ENCODE peak calls at places on chromosomes 16 and 17, in seven cellular contexts. One of them, this sample, is unnamed.
A peak's percentile ranks its signal among the peaks of the same experiment; 100 is the strongest.

GRCh38 chr17:47703191-47703591 is 9.2 kb downstream of the TBKBP1 start:
- DNase-seq in kidney tubule cell: no peak
- DNase-seq in adipocyte: no peak
- DNase-seq in hypothalamus: no peak
- DNase-seq in hepatic stellate cell: no peak
- DNase-seq in fibroblast of mammary gland: no peak
- DNase-seq in epithelial cell of prostate: no peak
- DNase-seq in this sample: no peak

GRCh38 chr16:74019608-74020007 is 277.0 kb upstream of the PSMD7 start:
- DNase-seq in fibroblast of mammary gland: no peak
- DNase-seq in hepatic stellate cell: no peak
- DNase-seq in epithelial cell of prostate: no peak
- DNase-seq in kidney tubule cell: no peak
- DNase-seq in adipocyte: no peak
- DNase-seq in hypothalamus: no peak
- DNase-seq in this sample: no peak

GRCh38 chr16:89121691-89122321 is 28.2 kb downstream of the ACSF3 start:
- DNase-seq in hypothalamus: no peak
- DNase-seq in epithelial cell of prostate: no peak
- DNase-seq in adipocyte: no peak
- DNase-seq in fibroblast of mammary gland: no peak
- DNase-seq in hepatic stellate cell: no peak
- DNase-seq in kidney tubule cell: no peak
- DNase-seq in this sample: no peak

GRCh38 chr17:79231766-79232287 is 157.2 kb downstream of the ENGASE start:
- DNase-seq in hepatic stellate cell: no peak
- DNase-seq in fibroblast of mammary gland: no peak
- DNase-seq in hypothalamus: no peak
- DNase-seq in kidney tubule cell: peak; percentile 32
- DNase-seq in adipocyte: no peak
- DNase-seq in epithelial cell of prostate: peak; percentile 24
- DNase-seq in this sample: no peak

GRCh38 chr16:72561-73537 is at the start of gene RHBDF1:
- DNase-seq in adipocyte: peak; percentile 87
- DNase-seq in fibroblast of mammary gland: peak; percentile 39
- DNase-seq in hepatic stellate cell: peak; percentile 89
- DNase-seq in epithelial cell of prostate: no peak
- DNase-seq in kidney tubule cell: peak; percentile 73
- DNase-seq in hypothalamus: peak; percentile 19
- DNase-seq in this sample: no peak

GRCh38 chr17:37797206-37797605 is 52.3 kb upstream of the HNF1B start:
- DNase-seq in hepatic stellate cell: no peak
- DNase-seq in hypothalamus: no peak
- DNase-seq in epithelial cell of prostate: no peak
- DNase-seq in kidney tubule cell: no peak
- DNase-seq in adipocyte: no peak
- DNase-seq in fibroblast of mammary gland: no peak
- DNase-seq in this sample: no peak

GRCh38 chr17:71117461-71117860 is 948.1 kb downstream of the KCNJ2 start:
- DNase-seq in epithelial cell of prostate: no peak
- DNase-seq in kidney tubule cell: peak; percentile 14
- DNase-seq in fibroblast of mammary gland: peak; percentile 49
- DNase-seq in hypothalamus: no peak
- DNase-seq in adipocyte: no peak
- DNase-seq in hepatic stellate cell: no peak
- DNase-seq in this sample: no peak

GRCh38 chr16:66503030-66503429 is 46.9 kb downstream of the TK2 start:
- DNase-seq in kidney tubule cell: no peak
- DNase-seq in epithelial cell of prostate: no peak
- DNase-seq in hypothalamus: peak; percentile 49
- DNase-seq in adipocyte: no peak
- DNase-seq in hepatic stellate cell: no peak
- DNase-seq in fibroblast of mammary gland: no peak
- DNase-seq in this sample: no peak

GRCh38 chr16:2739555-2740435 is 12.6 kb upstream of the SRRM2 start:
- DNase-seq in hypothalamus: no peak
- DNase-seq in kidney tubule cell: no peak
- DNase-seq in hepatic stellate cell: no peak
- DNase-seq in adipocyte: no peak
- DNase-seq in fibroblast of mammary gland: no peak
- DNase-seq in epithelial cell of prostate: no peak
- DNase-seq in this sample: no peak

GRCh38 chr16:23060458-23061320 is 88.6 kb downstream of the USP31 start:
- DNase-seq in fibroblast of mammary gland: peak; percentile 72
- DNase-seq in hypothalamus: peak; percentile 57
- DNase-seq in kidney tubule cell: peak; percentile 75
- DNase-seq in hepatic stellate cell: peak; percentile 63
- DNase-seq in adipocyte: peak; percentile 90
- DNase-seq in epithelial cell of prostate: no peak
- DNase-seq in this sample: peak; percentile 62

GRCh38 chr16:89037261-89038152 is 56.1 kb upstream of the ACSF3 start:
- DNase-seq in epithelial cell of prostate: no peak
- DNase-seq in adipocyte: peak; percentile 64
- DNase-seq in kidney tubule cell: peak; percentile 14
- DNase-seq in fibroblast of mammary gland: peak; percentile 15
- DNase-seq in hepatic stellate cell: peak; percentile 55
- DNase-seq in hypothalamus: no peak
- DNase-seq in this sample: no peak

GRCh38 chr17:59378621-59379194 is 47.3 kb downstream of the YPEL2 start:
- DNase-seq in fibroblast of mammary gland: peak; percentile 84
- DNase-seq in epithelial cell of prostate: no peak
- DNase-seq in kidney tubule cell: peak; percentile 91
- DNase-seq in adipocyte: peak; percentile 69
- DNase-seq in hypothalamus: no peak
- DNase-seq in hepatic stellate cell: peak; percentile 90
- DNase-seq in this sample: no peak

GRCh38 chr16:54633943-54634362 is 296.7 kb upstream of the IRX5 start:
- DNase-seq in adipocyte: peak; percentile 2
- DNase-seq in fibroblast of mammary gland: peak; percentile 18
- DNase-seq in kidney tubule cell: peak; percentile 11
- DNase-seq in epithelial cell of prostate: no peak
- DNase-seq in hypothalamus: no peak
- DNase-seq in hepatic stellate cell: peak; percentile 4
- DNase-seq in this sample: peak; percentile 52

GRCh38 chr17:50219345-50219744 is 17.9 kb upstream of the COL1A1 start:
- DNase-seq in epithelial cell of prostate: peak; percentile 24
- DNase-seq in fibroblast of mammary gland: peak; percentile 90
- DNase-seq in hypothalamus: no peak
- DNase-seq in kidney tubule cell: peak; percentile 90
- DNase-seq in hepatic stellate cell: peak; percentile 72
- DNase-seq in adipocyte: peak; percentile 89
- DNase-seq in this sample: no peak

GRCh38 chr16:78230832-78231231 is 131.4 kb downstream of the WWOX start:
- DNase-seq in adipocyte: no peak
- DNase-seq in epithelial cell of prostate: peak; percentile 60
- DNase-seq in hepatic stellate cell: no peak
- DNase-seq in hypothalamus: no peak
- DNase-seq in fibroblast of mammary gland: peak; percentile 7
- DNase-seq in kidney tubule cell: peak; percentile 19
- DNase-seq in this sample: no peak

GRCh38 chr16:12802661-12803060 is 1.0 kb downstream of the CPPED1 start:
- DNase-seq in hepatic stellate cell: no peak
- DNase-seq in adipocyte: peak; percentile 16
- DNase-seq in kidney tubule cell: peak; percentile 13
- DNase-seq in epithelial cell of prostate: no peak
- DNase-seq in fibroblast of mammary gland: no peak
- DNase-seq in hypothalamus: no peak
- DNase-seq in this sample: no peak

GRCh38 chr16:87195190-87195589 is 122.0 kb downstream of the C16orf95 start:
- DNase-seq in adipocyte: no peak
- DNase-seq in kidney tubule cell: no peak
- DNase-seq in hypothalamus: no peak
- DNase-seq in epithelial cell of prostate: no peak
- DNase-seq in hepatic stellate cell: no peak
- DNase-seq in fibroblast of mammary gland: no peak
- DNase-seq in this sample: no peak

GRCh38 chr16:27355610-27356009 is 41.8 kb downstream of the IL4R start:
- DNase-seq in fibroblast of mammary gland: peak; percentile 56
- DNase-seq in hepatic stellate cell: peak; percentile 34
- DNase-seq in hypothalamus: no peak
- DNase-seq in kidney tubule cell: peak; percentile 17
- DNase-seq in epithelial cell of prostate: no peak
- DNase-seq in adipocyte: no peak
- DNase-seq in this sample: no peak

GRCh38 chr17:53516643-53517042 is 306.1 kb upstream of the KIF2B start:
- DNase-seq in fibroblast of mammary gland: peak; percentile 1
- DNase-seq in adipocyte: peak; percentile 2
- DNase-seq in kidney tubule cell: peak; percentile 40
- DNase-seq in hypothalamus: no peak
- DNase-seq in epithelial cell of prostate: no peak
- DNase-seq in hepatic stellate cell: no peak
- DNase-seq in this sample: no peak

GRCh38 chr17:58538801-58539410 is 24.5 kb upstream of the MTMR4 start:
- DNase-seq in adipocyte: no peak
- DNase-seq in kidney tubule cell: no peak
- DNase-seq in epithelial cell of prostate: no peak
- DNase-seq in hepatic stellate cell: no peak
- DNase-seq in fibroblast of mammary gland: no peak
- DNase-seq in hypothalamus: no peak
- DNase-seq in this sample: no peak

GRCh38 chr17:59756236-59756818 is 48.9 kb downstream of the VMP1 start:
- DNase-seq in epithelial cell of prostate: peak; percentile 20
- DNase-seq in fibroblast of mammary gland: peak; percentile 85
- DNase-seq in adipocyte: peak; percentile 70
- DNase-seq in hepatic stellate cell: peak; percentile 8
- DNase-seq in hypothalamus: no peak
- DNase-seq in kidney tubule cell: peak; percentile 94
- DNase-seq in this sample: no peak

GRCh38 chr17:17841620-17842025 is 4.8 kb upstream of the SREBF1 start:
- DNase-seq in hepatic stellate cell: no peak
- DNase-seq in adipocyte: no peak
- DNase-seq in kidney tubule cell: no peak
- DNase-seq in fibroblast of mammary gland: no peak
- DNase-seq in hypothalamus: no peak
- DNase-seq in epithelial cell of prostate: no peak
- DNase-seq in this sample: no peak

GRCh38 chr17:17560975-17561374 is 30.5 kb downstream of the PEMT start:
- DNase-seq in hypothalamus: no peak
- DNase-seq in adipocyte: no peak
- DNase-seq in hepatic stellate cell: no peak
- DNase-seq in epithelial cell of prostate: no peak
- DNase-seq in fibroblast of mammary gland: no peak
- DNase-seq in kidney tubule cell: peak; percentile 62
- DNase-seq in this sample: no peak